ENCODE peak calls at places on chromosomes 7 and 10, in six cellular contexts. W is HEK293T, L is mesendoderm, I is NCI-H1105 treated with DMSO at 0.1 percent for 48 hours, E is SW480, C is mucosa of gallbladder. B is an unnamed sample.

GRCh38 chr7:135316648-135317313 is 83.1 kb downstream of the STRA8 start:
- DNase-seq in C (no peak), L (no peak), I (no peak), W (no peak), E (no peak), B (no peak)

GRCh38 chr10:110414563-110415309 is 83.0 kb upstream of the DUSP5 start:
- DNase-seq in I (no peak), W (no peak), L (no peak), E (peak; percentile 99), C (peak; percentile 56), B (no peak)

GRCh38 chr10:72312865-72313391 is 39.2 kb downstream of the DDIT4 start:
- DNase-seq in C (no peak), W (no peak), E (no peak), L (no peak), I (no peak), B (no peak)

GRCh38 chr10:35391153-35391953 is 55.0 kb downstream of the CCNY start:
- DNase-seq in C (no peak), E (no peak), L (no peak), I (no peak), W (no peak), B (no peak)

GRCh38 chr7:11934766-11935165 is 102.8 kb upstream of the THSD7A start:
- DNase-seq in L (no peak), I (no peak), C (no peak), W (no peak), E (no peak), B (no peak)

GRCh38 chr10:73099141-73099540 is 2.5 kb upstream of the P4HA1 start:
- DNase-seq in I (no peak), C (no peak), E (no peak), W (no peak), L (no peak), B (no peak)

GRCh38 chr7:101547022-101547915 is 81.8 kb downstream of the MYL10 start:
- DNase-seq in I (no peak), L (no peak), E (no peak), C (no peak), W (no peak), B (no peak)

GRCh38 chr7:99409814-99410213 is 1.0 kb downstream of the BUD31 start:
- DNase-seq in I (no peak), L (no peak), W (no peak), E (no peak), C (no peak), B (no peak)

GRCh38 chr10:70774810-70775678 is 10.1 kb downstream of the TBATA start:
- DNase-seq in W (no peak), C (peak; percentile 42), I (no peak), L (no peak), E (no peak), B (no peak)

GRCh38 chr7:94044806-94045205 is 40.7 kb upstream of the BET1 start:
- DNase-seq in L (no peak), I (no peak), E (no peak), C (no peak), W (no peak), B (no peak)

GRCh38 chr7:73717991-73718405 is 1.5 kb downstream of the STX1A start:
- DNase-seq in L (no peak), W (no peak), I (no peak), C (no peak), E (peak; percentile 72), B (peak; percentile 83)

GRCh38 chr10:17234541-17234940 is 6.5 kb downstream of the VIM start:
- DNase-seq in W (no peak), L (no peak), C (no peak), E (no peak), I (no peak), B (no peak)

GRCh38 chr7:130277763-130278643 is 11.3 kb downstream of the CPA2 start:
- DNase-seq in E (peak; percentile 49), I (peak; percentile 37), W (peak; percentile 21), L (peak; percentile 76), C (peak; percentile 51), B (peak; percentile 79)

GRCh38 chr10:88466786-88467185 is 116.3 kb downstream of the RNLS start:
- DNase-seq in W (no peak), I (no peak), L (no peak), C (no peak), E (no peak), B (no peak)

GRCh38 chr10:60910543-60910942 is 33.4 kb downstream of the RHOBTB1 start:
- DNase-seq in W (no peak), I (no peak), L (no peak), E (no peak), C (peak; percentile 54), B (no peak)

GRCh38 chr10:26781797-26782196 is 79.0 kb downstream of the ABI1 start:
- DNase-seq in I (no peak), C (no peak), E (no peak), L (no peak), W (no peak), B (no peak)

GRCh38 chr7:77254915-77255314 is 55.3 kb upstream of the FGL2 start:
- DNase-seq in I (no peak), W (no peak), L (no peak), C (no peak), E (no peak), B (no peak)

GRCh38 chr7:140638311-140638791 is 2.3 kb downstream of the DENND2A start:
- DNase-seq in I (no peak), L (peak; percentile 90), E (no peak), W (no peak), C (no peak), B (no peak)

GRCh38 chr7:26910221-26910620 is 45.8 kb upstream of the SKAP2 start:
- DNase-seq in C (no peak), I (no peak), L (peak; percentile 82), W (no peak), E (peak; percentile 46), B (no peak)

GRCh38 chr10:8334631-8335030 is 280.1 kb downstream of the GATA3 start:
- DNase-seq in C (no peak), W (no peak), I (no peak), L (peak; percentile 57), E (no peak), B (no peak)

GRCh38 chr7:104848386-104848990 is 165.5 kb upstream of the KMT2E start:
- DNase-seq in L (peak; percentile 80), C (peak; percentile 54), W (peak; percentile 50), E (peak; percentile 55), I (peak; percentile 42), B (peak; percentile 73)

GRCh38 chr10:68562666-68563522 is 2.8 kb downstream of the TET1 start:
- DNase-seq in C (no peak), W (peak; percentile 18), L (peak; percentile 86), E (no peak), I (peak; percentile 3), B (peak; percentile 56)

GRCh38 chr7:155665957-155666287 is 21.5 kb downstream of the RBM33 start:
- DNase-seq in L (no peak), C (no peak), W (no peak), I (no peak), E (peak; percentile 14), B (peak; percentile 65)

GRCh38 chr7:50164552-50165220 is 71.6 kb upstream of the ZPBP start:
- DNase-seq in E (no peak), C (no peak), I (no peak), L (no peak), W (no peak), B (no peak)

GRCh38 chr7:95623788-95624187 is 27.5 kb upstream of the PDK4 start:
- DNase-seq in L (no peak), C (no peak), I (no peak), W (no peak), E (no peak), B (no peak)

GRCh38 chr7:137694405-137694804 is 152.4 kb downstream of the DGKI start:
- DNase-seq in W (no peak), C (no peak), L (no peak), I (no peak), E (no peak), B (peak; percentile 7)

B was measured in A673.